ENCODE peak calls at places on chromosomes 6 and 20, in ten cellular contexts. One of them, this sample, is unnamed.

GRCh38 chr6:153503810-153504209 is 372.7 kb upstream of the RGS17 start:
- DNase-seq in neuronal stem cell: no peak
- DNase-seq in naive B cell: no peak
- DNase-seq in stimulated activated effector memory CD8-positive, alpha-beta T cell treated with anti-CD3 and anti-CD28 coated beads, Interleukin-12 subunit alpha, Interleukin-12 subunit beta, amount 100 ng/mL, for 72 hours: no peak
- DNase-seq in NCI-H2081: peak; percentile 38
- DNase-seq in naive thymus-derived CD4-positive, alpha-beta T cell: no peak
- DNase-seq in endothelial cell of umbilical vein: no peak
- DNase-seq in tibial nerve: no peak
- DNase-seq in AG08396: no peak
- DNase-seq in small intestine: no peak
- DNase-seq in this sample: no peak

GRCh38 chr6:168032383-168032760 is 34.9 kb downstream of the KIF25 start:
- DNase-seq in neuronal stem cell: no peak
- DNase-seq in naive B cell: no peak
- DNase-seq in stimulated activated effector memory CD8-positive, alpha-beta T cell treated with anti-CD3 and anti-CD28 coated beads, Interleukin-12 subunit alpha, Interleukin-12 subunit beta, amount 100 ng/mL, for 72 hours: no peak
- DNase-seq in NCI-H2081: no peak
- DNase-seq in naive thymus-derived CD4-positive, alpha-beta T cell: no peak
- DNase-seq in endothelial cell of umbilical vein: no peak
- DNase-seq in tibial nerve: no peak
- DNase-seq in AG08396: peak; percentile 87
- DNase-seq in small intestine: no peak
- DNase-seq in this sample: no peak

GRCh38 chr6:45923831-45924391 is 91.7 kb downstream of the CLIC5 start:
- DNase-seq in neuronal stem cell: no peak
- DNase-seq in naive B cell: no peak
- DNase-seq in stimulated activated effector memory CD8-positive, alpha-beta T cell treated with anti-CD3 and anti-CD28 coated beads, Interleukin-12 subunit alpha, Interleukin-12 subunit beta, amount 100 ng/mL, for 72 hours: peak; percentile 81
- DNase-seq in NCI-H2081: no peak
- DNase-seq in naive thymus-derived CD4-positive, alpha-beta T cell: no peak
- DNase-seq in endothelial cell of umbilical vein: no peak
- DNase-seq in tibial nerve: no peak
- DNase-seq in AG08396: peak; percentile 62
- DNase-seq in small intestine: no peak
- DNase-seq in this sample: no peak

GRCh38 chr6:47047479-47048411 is 5.6 kb upstream of the ADGRF1 start:
- DNase-seq in neuronal stem cell: peak; percentile 63
- DNase-seq in naive B cell: peak; percentile 14
- DNase-seq in stimulated activated effector memory CD8-positive, alpha-beta T cell treated with anti-CD3 and anti-CD28 coated beads, Interleukin-12 subunit alpha, Interleukin-12 subunit beta, amount 100 ng/mL, for 72 hours: peak; percentile 49
- DNase-seq in NCI-H2081: peak; percentile 70
- DNase-seq in naive thymus-derived CD4-positive, alpha-beta T cell: no peak
- DNase-seq in endothelial cell of umbilical vein: peak; percentile 94
- DNase-seq in tibial nerve: peak; percentile 74
- DNase-seq in AG08396: peak; percentile 46
- DNase-seq in small intestine: peak; percentile 90
- DNase-seq in this sample: peak; percentile 1

GRCh38 chr6:93721386-93722048 is 302.2 kb upstream of the EPHA7 start:
- DNase-seq in neuronal stem cell: peak; percentile 45
- DNase-seq in naive B cell: no peak
- DNase-seq in stimulated activated effector memory CD8-positive, alpha-beta T cell treated with anti-CD3 and anti-CD28 coated beads, Interleukin-12 subunit alpha, Interleukin-12 subunit beta, amount 100 ng/mL, for 72 hours: no peak
- DNase-seq in NCI-H2081: peak; percentile 94
- DNase-seq in naive thymus-derived CD4-positive, alpha-beta T cell: no peak
- DNase-seq in endothelial cell of umbilical vein: peak; percentile 2
- DNase-seq in tibial nerve: no peak
- DNase-seq in AG08396: no peak
- DNase-seq in small intestine: peak; percentile 9
- DNase-seq in this sample: no peak

GRCh38 chr6:20433321-20433720 is 31.6 kb downstream of the E2F3 start:
- DNase-seq in neuronal stem cell: no peak
- DNase-seq in naive B cell: no peak
- DNase-seq in stimulated activated effector memory CD8-positive, alpha-beta T cell treated with anti-CD3 and anti-CD28 coated beads, Interleukin-12 subunit alpha, Interleukin-12 subunit beta, amount 100 ng/mL, for 72 hours: no peak
- DNase-seq in NCI-H2081: no peak
- DNase-seq in naive thymus-derived CD4-positive, alpha-beta T cell: no peak
- DNase-seq in endothelial cell of umbilical vein: no peak
- DNase-seq in tibial nerve: no peak
- DNase-seq in AG08396: no peak
- DNase-seq in small intestine: no peak
- DNase-seq in this sample: no peak

GRCh38 chr6:46175446-46175845 is 4.7 kb upstream of the ENPP5 start:
- DNase-seq in neuronal stem cell: no peak
- DNase-seq in naive B cell: no peak
- DNase-seq in stimulated activated effector memory CD8-positive, alpha-beta T cell treated with anti-CD3 and anti-CD28 coated beads, Interleukin-12 subunit alpha, Interleukin-12 subunit beta, amount 100 ng/mL, for 72 hours: no peak
- DNase-seq in NCI-H2081: no peak
- DNase-seq in naive thymus-derived CD4-positive, alpha-beta T cell: no peak
- DNase-seq in endothelial cell of umbilical vein: no peak
- DNase-seq in tibial nerve: no peak
- DNase-seq in AG08396: no peak
- DNase-seq in small intestine: peak; percentile 64
- DNase-seq in this sample: peak; percentile 37

GRCh38 chr6:83273596-83273995 is 80.4 kb downstream of the RWDD2A start:
- DNase-seq in neuronal stem cell: no peak
- DNase-seq in naive B cell: no peak
- DNase-seq in stimulated activated effector memory CD8-positive, alpha-beta T cell treated with anti-CD3 and anti-CD28 coated beads, Interleukin-12 subunit alpha, Interleukin-12 subunit beta, amount 100 ng/mL, for 72 hours: no peak
- DNase-seq in NCI-H2081: no peak
- DNase-seq in naive thymus-derived CD4-positive, alpha-beta T cell: no peak
- DNase-seq in endothelial cell of umbilical vein: no peak
- DNase-seq in tibial nerve: no peak
- DNase-seq in AG08396: no peak
- DNase-seq in small intestine: no peak
- DNase-seq in this sample: no peak

GRCh38 chr6:3457710-3458605 is 1.1 kb upstream of the SLC22A23 start:
- DNase-seq in neuronal stem cell: no peak
- DNase-seq in naive B cell: no peak
- DNase-seq in stimulated activated effector memory CD8-positive, alpha-beta T cell treated with anti-CD3 and anti-CD28 coated beads, Interleukin-12 subunit alpha, Interleukin-12 subunit beta, amount 100 ng/mL, for 72 hours: no peak
- DNase-seq in NCI-H2081: peak; percentile 80
- DNase-seq in naive thymus-derived CD4-positive, alpha-beta T cell: peak; percentile 36
- DNase-seq in endothelial cell of umbilical vein: peak; percentile 65
- DNase-seq in tibial nerve: no peak
- DNase-seq in AG08396: no peak
- DNase-seq in small intestine: peak; percentile 83
- DNase-seq in this sample: peak; percentile 25

GRCh38 chr6:148831531-148831930 is 84.7 kb downstream of the UST start:
- DNase-seq in neuronal stem cell: no peak
- DNase-seq in naive B cell: no peak
- DNase-seq in stimulated activated effector memory CD8-positive, alpha-beta T cell treated with anti-CD3 and anti-CD28 coated beads, Interleukin-12 subunit alpha, Interleukin-12 subunit beta, amount 100 ng/mL, for 72 hours: no peak
- DNase-seq in NCI-H2081: no peak
- DNase-seq in naive thymus-derived CD4-positive, alpha-beta T cell: no peak
- DNase-seq in endothelial cell of umbilical vein: no peak
- DNase-seq in tibial nerve: no peak
- DNase-seq in AG08396: no peak
- DNase-seq in small intestine: no peak
- DNase-seq in this sample: no peak

GRCh38 chr20:30815577-30816181 is 441.8 kb upstream of the DEFB115 start:
- DNase-seq in neuronal stem cell: no peak
- DNase-seq in naive B cell: no peak
- DNase-seq in stimulated activated effector memory CD8-positive, alpha-beta T cell treated with anti-CD3 and anti-CD28 coated beads, Interleukin-12 subunit alpha, Interleukin-12 subunit beta, amount 100 ng/mL, for 72 hours: no peak
- DNase-seq in NCI-H2081: no peak
- DNase-seq in naive thymus-derived CD4-positive, alpha-beta T cell: no peak
- DNase-seq in endothelial cell of umbilical vein: no peak
- DNase-seq in tibial nerve: no peak
- DNase-seq in AG08396: no peak
- DNase-seq in small intestine: no peak
- DNase-seq in this sample: no peak

GRCh38 chr6:149346075-149346474 is 28.6 kb downstream of the TAB2 start:
- DNase-seq in neuronal stem cell: no peak
- DNase-seq in naive B cell: no peak
- DNase-seq in stimulated activated effector memory CD8-positive, alpha-beta T cell treated with anti-CD3 and anti-CD28 coated beads, Interleukin-12 subunit alpha, Interleukin-12 subunit beta, amount 100 ng/mL, for 72 hours: no peak
- DNase-seq in NCI-H2081: no peak
- DNase-seq in naive thymus-derived CD4-positive, alpha-beta T cell: no peak
- DNase-seq in endothelial cell of umbilical vein: no peak
- DNase-seq in tibial nerve: no peak
- DNase-seq in AG08396: no peak
- DNase-seq in small intestine: no peak
- DNase-seq in this sample: no peak

GRCh38 chr6:3318226-3318625 is 59.5 kb downstream of the PSMG4 start:
- DNase-seq in neuronal stem cell: no peak
- DNase-seq in naive B cell: no peak
- DNase-seq in stimulated activated effector memory CD8-positive, alpha-beta T cell treated with anti-CD3 and anti-CD28 coated beads, Interleukin-12 subunit alpha, Interleukin-12 subunit beta, amount 100 ng/mL, for 72 hours: no peak
- DNase-seq in NCI-H2081: no peak
- DNase-seq in naive thymus-derived CD4-positive, alpha-beta T cell: peak; percentile 32
- DNase-seq in endothelial cell of umbilical vein: no peak
- DNase-seq in tibial nerve: no peak
- DNase-seq in AG08396: no peak
- DNase-seq in small intestine: no peak
- DNase-seq in this sample: peak; percentile 4

GRCh38 chr20:48329676-48330644 is 497.8 kb downstream of the PREX1 start:
- DNase-seq in neuronal stem cell: no peak
- DNase-seq in naive B cell: no peak
- DNase-seq in stimulated activated effector memory CD8-positive, alpha-beta T cell treated with anti-CD3 and anti-CD28 coated beads, Interleukin-12 subunit alpha, Interleukin-12 subunit beta, amount 100 ng/mL, for 72 hours: no peak
- DNase-seq in NCI-H2081: no peak
- DNase-seq in naive thymus-derived CD4-positive, alpha-beta T cell: no peak
- DNase-seq in endothelial cell of umbilical vein: peak; percentile 38
- DNase-seq in tibial nerve: no peak
- DNase-seq in AG08396: no peak
- DNase-seq in small intestine: peak; percentile 5
- DNase-seq in this sample: no peak

GRCh38 chr20:10276886-10277580 is 58.4 kb downstream of the SNAP25 start:
- DNase-seq in neuronal stem cell: no peak
- DNase-seq in naive B cell: no peak
- DNase-seq in stimulated activated effector memory CD8-positive, alpha-beta T cell treated with anti-CD3 and anti-CD28 coated beads, Interleukin-12 subunit alpha, Interleukin-12 subunit beta, amount 100 ng/mL, for 72 hours: no peak
- DNase-seq in NCI-H2081: no peak
- DNase-seq in naive thymus-derived CD4-positive, alpha-beta T cell: no peak
- DNase-seq in endothelial cell of umbilical vein: no peak
- DNase-seq in tibial nerve: no peak
- DNase-seq in AG08396: no peak
- DNase-seq in small intestine: no peak
- DNase-seq in this sample: no peak

GRCh38 chr6:2471474-2471873 is 226.1 kb upstream of the GMDS start:
- DNase-seq in neuronal stem cell: no peak
- DNase-seq in naive B cell: no peak
- DNase-seq in stimulated activated effector memory CD8-positive, alpha-beta T cell treated with anti-CD3 and anti-CD28 coated beads, Interleukin-12 subunit alpha, Interleukin-12 subunit beta, amount 100 ng/mL, for 72 hours: no peak
- DNase-seq in NCI-H2081: peak; percentile 24
- DNase-seq in naive thymus-derived CD4-positive, alpha-beta T cell: no peak
- DNase-seq in endothelial cell of umbilical vein: no peak
- DNase-seq in tibial nerve: no peak
- DNase-seq in AG08396: no peak
- DNase-seq in small intestine: peak; percentile 29
- DNase-seq in this sample: no peak

GRCh38 chr6:76803038-76803580 is 660.2 kb downstream of the HTR1B start:
- DNase-seq in neuronal stem cell: no peak
- DNase-seq in naive B cell: no peak
- DNase-seq in stimulated activated effector memory CD8-positive, alpha-beta T cell treated with anti-CD3 and anti-CD28 coated beads, Interleukin-12 subunit alpha, Interleukin-12 subunit beta, amount 100 ng/mL, for 72 hours: no peak
- DNase-seq in NCI-H2081: no peak
- DNase-seq in naive thymus-derived CD4-positive, alpha-beta T cell: no peak
- DNase-seq in endothelial cell of umbilical vein: no peak
- DNase-seq in tibial nerve: no peak
- DNase-seq in AG08396: no peak
- DNase-seq in small intestine: peak; percentile 85
- DNase-seq in this sample: no peak

GRCh38 chr6:43940393-43941087 is 170.5 kb downstream of the VEGFA start:
- DNase-seq in neuronal stem cell: no peak
- DNase-seq in naive B cell: no peak
- DNase-seq in stimulated activated effector memory CD8-positive, alpha-beta T cell treated with anti-CD3 and anti-CD28 coated beads, Interleukin-12 subunit alpha, Interleukin-12 subunit beta, amount 100 ng/mL, for 72 hours: no peak
- DNase-seq in NCI-H2081: no peak
- DNase-seq in naive thymus-derived CD4-positive, alpha-beta T cell: no peak
- DNase-seq in endothelial cell of umbilical vein: no peak
- DNase-seq in tibial nerve: no peak
- DNase-seq in AG08396: no peak
- DNase-seq in small intestine: no peak
- DNase-seq in this sample: no peak

GRCh38 chr20:51659491-51660050 is 108.6 kb downstream of the ATP9A start:
- DNase-seq in neuronal stem cell: no peak
- DNase-seq in naive B cell: no peak
- DNase-seq in stimulated activated effector memory CD8-positive, alpha-beta T cell treated with anti-CD3 and anti-CD28 coated beads, Interleukin-12 subunit alpha, Interleukin-12 subunit beta, amount 100 ng/mL, for 72 hours: no peak
- DNase-seq in NCI-H2081: no peak
- DNase-seq in naive thymus-derived CD4-positive, alpha-beta T cell: no peak
- DNase-seq in endothelial cell of umbilical vein: peak; percentile 22
- DNase-seq in tibial nerve: no peak
- DNase-seq in AG08396: no peak
- DNase-seq in small intestine: no peak
- DNase-seq in this sample: no peak

GRCh38 chr6:74651948-74652347 is 553.9 kb downstream of the COL12A1 start:
- DNase-seq in neuronal stem cell: no peak
- DNase-seq in naive B cell: no peak
- DNase-seq in stimulated activated effector memory CD8-positive, alpha-beta T cell treated with anti-CD3 and anti-CD28 coated beads, Interleukin-12 subunit alpha, Interleukin-12 subunit beta, amount 100 ng/mL, for 72 hours: no peak
- DNase-seq in NCI-H2081: no peak
- DNase-seq in naive thymus-derived CD4-positive, alpha-beta T cell: no peak
- DNase-seq in endothelial cell of umbilical vein: no peak
- DNase-seq in tibial nerve: no peak
- DNase-seq in AG08396: no peak
- DNase-seq in small intestine: no peak
- DNase-seq in this sample: no peak

GRCh38 chr20:57174737-57175136 is 91.7 kb downstream of the BMP7 start:
- DNase-seq in neuronal stem cell: no peak
- DNase-seq in naive B cell: no peak
- DNase-seq in stimulated activated effector memory CD8-positive, alpha-beta T cell treated with anti-CD3 and anti-CD28 coated beads, Interleukin-12 subunit alpha, Interleukin-12 subunit beta, amount 100 ng/mL, for 72 hours: no peak
- DNase-seq in NCI-H2081: no peak
- DNase-seq in naive thymus-derived CD4-positive, alpha-beta T cell: no peak
- DNase-seq in endothelial cell of umbilical vein: no peak
- DNase-seq in tibial nerve: no peak
- DNase-seq in AG08396: no peak
- DNase-seq in small intestine: no peak
- DNase-seq in this sample: no peak

GRCh38 chr6:77416839-77417238 is 46.5 kb downstream of the HTR1B start:
- DNase-seq in neuronal stem cell: no peak
- DNase-seq in naive B cell: no peak
- DNase-seq in stimulated activated effector memory CD8-positive, alpha-beta T cell treated with anti-CD3 and anti-CD28 coated beads, Interleukin-12 subunit alpha, Interleukin-12 subunit beta, amount 100 ng/mL, for 72 hours: no peak
- DNase-seq in NCI-H2081: no peak
- DNase-seq in naive thymus-derived CD4-positive, alpha-beta T cell: no peak
- DNase-seq in endothelial cell of umbilical vein: no peak
- DNase-seq in tibial nerve: no peak
- DNase-seq in AG08396: no peak
- DNase-seq in small intestine: no peak
- DNase-seq in this sample: no peak

GRCh38 chr6:57108691-57109090 is 18.7 kb downstream of the ZNF451 start:
- DNase-seq in neuronal stem cell: no peak
- DNase-seq in naive B cell: peak; percentile 6
- DNase-seq in stimulated activated effector memory CD8-positive, alpha-beta T cell treated with anti-CD3 and anti-CD28 coated beads, Interleukin-12 subunit alpha, Interleukin-12 subunit beta, amount 100 ng/mL, for 72 hours: no peak
- DNase-seq in NCI-H2081: no peak
- DNase-seq in naive thymus-derived CD4-positive, alpha-beta T cell: no peak
- DNase-seq in endothelial cell of umbilical vein: no peak
- DNase-seq in tibial nerve: no peak
- DNase-seq in AG08396: no peak
- DNase-seq in small intestine: no peak
- DNase-seq in this sample: no peak

GRCh38 chr20:47740225-47741184 is 44.8 kb downstream of the SULF2 start:
- DNase-seq in neuronal stem cell: no peak
- DNase-seq in naive B cell: no peak
- DNase-seq in stimulated activated effector memory CD8-positive, alpha-beta T cell treated with anti-CD3 and anti-CD28 coated beads, Interleukin-12 subunit alpha, Interleukin-12 subunit beta, amount 100 ng/mL, for 72 hours: no peak
- DNase-seq in NCI-H2081: no peak
- DNase-seq in naive thymus-derived CD4-positive, alpha-beta T cell: no peak
- DNase-seq in endothelial cell of umbilical vein: no peak
- DNase-seq in tibial nerve: peak; percentile 33
- DNase-seq in AG08396: no peak
- DNase-seq in small intestine: peak; percentile 26
- DNase-seq in this sample: no peak

GRCh38 chr6:89992818-89993217 is 98.5 kb downstream of the GJA10 start:
- DNase-seq in neuronal stem cell: no peak
- DNase-seq in naive B cell: no peak
- DNase-seq in stimulated activated effector memory CD8-positive, alpha-beta T cell treated with anti-CD3 and anti-CD28 coated beads, Interleukin-12 subunit alpha, Interleukin-12 subunit beta, amount 100 ng/mL, for 72 hours: peak; percentile 43
- DNase-seq in NCI-H2081: no peak
- DNase-seq in naive thymus-derived CD4-positive, alpha-beta T cell: no peak
- DNase-seq in endothelial cell of umbilical vein: no peak
- DNase-seq in tibial nerve: no peak
- DNase-seq in AG08396: no peak
- DNase-seq in small intestine: no peak
- DNase-seq in this sample: no peak

GRCh38 chr20:56358070-56358469 is 704 bp upstream of the FAM210B start:
- DNase-seq in neuronal stem cell: no peak
- DNase-seq in naive B cell: no peak
- DNase-seq in stimulated activated effector memory CD8-positive, alpha-beta T cell treated with anti-CD3 and anti-CD28 coated beads, Interleukin-12 subunit alpha, Interleukin-12 subunit beta, amount 100 ng/mL, for 72 hours: no peak
- DNase-seq in NCI-H2081: no peak
- DNase-seq in naive thymus-derived CD4-positive, alpha-beta T cell: no peak
- DNase-seq in endothelial cell of umbilical vein: no peak
- DNase-seq in tibial nerve: no peak
- DNase-seq in AG08396: no peak
- DNase-seq in small intestine: no peak
- DNase-seq in this sample: no peak

GRCh38 chr6:42007753-42008528 is 42.4 kb upstream of the TAF8 start:
- DNase-seq in neuronal stem cell: no peak
- DNase-seq in naive B cell: peak; percentile 63
- DNase-seq in stimulated activated effector memory CD8-positive, alpha-beta T cell treated with anti-CD3 and anti-CD28 coated beads, Interleukin-12 subunit alpha, Interleukin-12 subunit beta, amount 100 ng/mL, for 72 hours: no peak
- DNase-seq in NCI-H2081: no peak
- DNase-seq in naive thymus-derived CD4-positive, alpha-beta T cell: peak; percentile 59
- DNase-seq in endothelial cell of umbilical vein: no peak
- DNase-seq in tibial nerve: no peak
- DNase-seq in AG08396: no peak
- DNase-seq in small intestine: no peak
- DNase-seq in this sample: peak; percentile 58

GRCh38 chr6:113591896-113592827 is 265.0 kb upstream of the MARCKS start:
- DNase-seq in neuronal stem cell: no peak
- DNase-seq in naive B cell: no peak
- DNase-seq in stimulated activated effector memory CD8-positive, alpha-beta T cell treated with anti-CD3 and anti-CD28 coated beads, Interleukin-12 subunit alpha, Interleukin-12 subunit beta, amount 100 ng/mL, for 72 hours: no peak
- DNase-seq in NCI-H2081: peak; percentile 22
- DNase-seq in naive thymus-derived CD4-positive, alpha-beta T cell: no peak
- DNase-seq in endothelial cell of umbilical vein: peak; percentile 78
- DNase-seq in tibial nerve: no peak
- DNase-seq in AG08396: no peak
- DNase-seq in small intestine: peak; percentile 93
- DNase-seq in this sample: no peak